ENCODE peak calls at places on chromosomes 5 and 9, in seven cellular contexts. One of them, this sample, is unnamed.

GRCh38 chr5:126716861-126717260 is 60.1 kb upstream of the LMNB1 start:
- DNase-seq in left lung: no peak
- DNase-seq in heart right ventricle: no peak
- DNase-seq in activated B cell treated with CpG ODN at 0.5 μM for 24 hours: no peak
- DNase-seq in IMR-90: no peak
- DNase-seq in heart left ventricle: no peak
- DNase-seq in neural progenitor cell: no peak
- DNase-seq in this sample: no peak

GRCh38 chr5:163993126-163993525 is 487.7 kb downstream of the MAT2B start:
- DNase-seq in left lung: no peak
- DNase-seq in heart right ventricle: no peak
- DNase-seq in activated B cell treated with CpG ODN at 0.5 μM for 24 hours: no peak
- DNase-seq in IMR-90: no peak
- DNase-seq in heart left ventricle: no peak
- DNase-seq in neural progenitor cell: no peak
- DNase-seq in this sample: no peak

GRCh38 chr5:123874600-123875201 is 362.7 kb downstream of the CSNK1G3 start:
- DNase-seq in left lung: no peak
- DNase-seq in heart right ventricle: no peak
- DNase-seq in activated B cell treated with CpG ODN at 0.5 μM for 24 hours: no peak
- DNase-seq in IMR-90: peak
- DNase-seq in heart left ventricle: no peak
- DNase-seq in neural progenitor cell: peak
- DNase-seq in this sample: no peak

GRCh38 chr5:156920042-156920860 is 42.8 kb downstream of the TIMD4 start:
- DNase-seq in left lung: no peak
- DNase-seq in heart right ventricle: no peak
- DNase-seq in activated B cell treated with CpG ODN at 0.5 μM for 24 hours: no peak
- DNase-seq in IMR-90: no peak
- DNase-seq in heart left ventricle: no peak
- DNase-seq in neural progenitor cell: peak
- DNase-seq in this sample: no peak

GRCh38 chr5:41418220-41419031 is 92.0 kb downstream of the PLCXD3 start:
- DNase-seq in left lung: no peak
- DNase-seq in heart right ventricle: no peak
- DNase-seq in activated B cell treated with CpG ODN at 0.5 μM for 24 hours: no peak
- DNase-seq in IMR-90: peak
- DNase-seq in heart left ventricle: peak
- DNase-seq in neural progenitor cell: peak
- DNase-seq in this sample: no peak

GRCh38 chr5:160462167-160462566 is 40.5 kb downstream of the PTTG1 start:
- DNase-seq in left lung: no peak
- DNase-seq in heart right ventricle: no peak
- DNase-seq in activated B cell treated with CpG ODN at 0.5 μM for 24 hours: no peak
- DNase-seq in IMR-90: no peak
- DNase-seq in heart left ventricle: no peak
- DNase-seq in neural progenitor cell: no peak
- DNase-seq in this sample: no peak

GRCh38 chr9:127154003-127154389 is 31.6 kb upstream of the ANGPTL2 start:
- DNase-seq in left lung: no peak
- DNase-seq in heart right ventricle: no peak
- DNase-seq in activated B cell treated with CpG ODN at 0.5 μM for 24 hours: no peak
- DNase-seq in IMR-90: no peak
- DNase-seq in heart left ventricle: no peak
- DNase-seq in neural progenitor cell: no peak
- DNase-seq in this sample: no peak

GRCh38 chr5:10301842-10302610 is 5.7 kb downstream of the CMBL start:
- DNase-seq in left lung: peak
- DNase-seq in heart right ventricle: peak
- DNase-seq in activated B cell treated with CpG ODN at 0.5 μM for 24 hours: no peak
- DNase-seq in IMR-90: no peak
- DNase-seq in heart left ventricle: peak
- DNase-seq in neural progenitor cell: no peak
- DNase-seq in this sample: no peak

GRCh38 chr5:104344809-104345512 is 782.4 kb upstream of the NUDT12 start:
- DNase-seq in left lung: no peak
- DNase-seq in heart right ventricle: no peak
- DNase-seq in activated B cell treated with CpG ODN at 0.5 μM for 24 hours: no peak
- DNase-seq in IMR-90: peak
- DNase-seq in heart left ventricle: no peak
- DNase-seq in neural progenitor cell: peak
- DNase-seq in this sample: no peak

GRCh38 chr9:109317311-109317978 is 3.4 kb downstream of the EPB41L4B start:
- DNase-seq in left lung: no peak
- DNase-seq in heart right ventricle: no peak
- DNase-seq in activated B cell treated with CpG ODN at 0.5 μM for 24 hours: no peak
- DNase-seq in IMR-90: no peak
- DNase-seq in heart left ventricle: no peak
- DNase-seq in neural progenitor cell: peak
- DNase-seq in this sample: no peak

GRCh38 chr5:157598350-157598936 is 22.9 kb upstream of the ADAM19 start:
- DNase-seq in left lung: no peak
- DNase-seq in heart right ventricle: no peak
- DNase-seq in activated B cell treated with CpG ODN at 0.5 μM for 24 hours: no peak
- DNase-seq in IMR-90: no peak
- DNase-seq in heart left ventricle: no peak
- DNase-seq in neural progenitor cell: no peak
- DNase-seq in this sample: no peak

GRCh38 chr5:111734013-111734412 is 23.0 kb downstream of the NREP start:
- DNase-seq in left lung: no peak
- DNase-seq in heart right ventricle: no peak
- DNase-seq in activated B cell treated with CpG ODN at 0.5 μM for 24 hours: no peak
- DNase-seq in IMR-90: peak
- DNase-seq in heart left ventricle: no peak
- DNase-seq in neural progenitor cell: no peak
- DNase-seq in this sample: no peak

GRCh38 chr5:142716963-142717362 is 31.1 kb upstream of the FGF1 start:
- DNase-seq in left lung: peak
- DNase-seq in heart right ventricle: peak
- DNase-seq in activated B cell treated with CpG ODN at 0.5 μM for 24 hours: no peak
- DNase-seq in IMR-90: peak
- DNase-seq in heart left ventricle: peak
- DNase-seq in neural progenitor cell: peak
- DNase-seq in this sample: no peak

GRCh38 chr9:127714916-127715442 is 484 bp downstream of the PTRH1 start:
- DNase-seq in left lung: no peak
- DNase-seq in heart right ventricle: peak
- DNase-seq in activated B cell treated with CpG ODN at 0.5 μM for 24 hours: peak
- DNase-seq in IMR-90: no peak
- DNase-seq in heart left ventricle: no peak
- DNase-seq in neural progenitor cell: peak
- DNase-seq in this sample: no peak

GRCh38 chr9:82781965-82782392 is 281.0 kb downstream of the RASEF start:
- DNase-seq in left lung: no peak
- DNase-seq in heart right ventricle: no peak
- DNase-seq in activated B cell treated with CpG ODN at 0.5 μM for 24 hours: no peak
- DNase-seq in IMR-90: no peak
- DNase-seq in heart left ventricle: no peak
- DNase-seq in neural progenitor cell: no peak
- DNase-seq in this sample: no peak

GRCh38 chr9:99345936-99346335 is 123.9 kb downstream of the SEC61B start:
- DNase-seq in left lung: no peak
- DNase-seq in heart right ventricle: no peak
- DNase-seq in activated B cell treated with CpG ODN at 0.5 μM for 24 hours: no peak
- DNase-seq in IMR-90: peak
- DNase-seq in heart left ventricle: no peak
- DNase-seq in neural progenitor cell: no peak
- DNase-seq in this sample: no peak

GRCh38 chr5:145347026-145347616 is 488.0 kb downstream of the PRELID2 start:
- DNase-seq in left lung: no peak
- DNase-seq in heart right ventricle: no peak
- DNase-seq in activated B cell treated with CpG ODN at 0.5 μM for 24 hours: no peak
- DNase-seq in IMR-90: peak
- DNase-seq in heart left ventricle: no peak
- DNase-seq in neural progenitor cell: peak
- DNase-seq in this sample: no peak

GRCh38 chr5:154276236-154276792 is 85.8 kb downstream of the GALNT10 start:
- DNase-seq in left lung: no peak
- DNase-seq in heart right ventricle: no peak
- DNase-seq in activated B cell treated with CpG ODN at 0.5 μM for 24 hours: no peak
- DNase-seq in IMR-90: no peak
- DNase-seq in heart left ventricle: no peak
- DNase-seq in neural progenitor cell: no peak
- DNase-seq in this sample: no peak

GRCh38 chr9:5586391-5586802 is 42.5 kb upstream of the RIC1 start:
- DNase-seq in left lung: no peak
- DNase-seq in heart right ventricle: no peak
- DNase-seq in activated B cell treated with CpG ODN at 0.5 μM for 24 hours: no peak
- DNase-seq in IMR-90: peak
- DNase-seq in heart left ventricle: no peak
- DNase-seq in neural progenitor cell: no peak
- DNase-seq in this sample: no peak

GRCh38 chr9:130578865-130579737 is at the start of gene FUBP3:
- DNase-seq in left lung: peak
- DNase-seq in heart right ventricle: peak
- DNase-seq in activated B cell treated with CpG ODN at 0.5 μM for 24 hours: peak
- DNase-seq in IMR-90: peak
- DNase-seq in heart left ventricle: peak
- DNase-seq in neural progenitor cell: peak
- DNase-seq in this sample: peak

GRCh38 chr9:135796784-135797462 is 94.9 kb downstream of the KCNT1 start:
- DNase-seq in left lung: no peak
- DNase-seq in heart right ventricle: no peak
- DNase-seq in activated B cell treated with CpG ODN at 0.5 μM for 24 hours: no peak
- DNase-seq in IMR-90: no peak
- DNase-seq in heart left ventricle: no peak
- DNase-seq in neural progenitor cell: no peak
- DNase-seq in this sample: no peak

GRCh38 chr5:176596689-176597416 is 13.1 kb downstream of the GPRIN1 start:
- DNase-seq in left lung: no peak
- DNase-seq in heart right ventricle: peak
- DNase-seq in activated B cell treated with CpG ODN at 0.5 μM for 24 hours: peak
- DNase-seq in IMR-90: no peak
- DNase-seq in heart left ventricle: peak
- DNase-seq in neural progenitor cell: peak
- DNase-seq in this sample: no peak

GRCh38 chr5:176596069-176596656 is 13.8 kb downstream of the GPRIN1 start:
- DNase-seq in left lung: no peak
- DNase-seq in heart right ventricle: no peak
- DNase-seq in activated B cell treated with CpG ODN at 0.5 μM for 24 hours: no peak
- DNase-seq in IMR-90: no peak
- DNase-seq in heart left ventricle: no peak
- DNase-seq in neural progenitor cell: no peak
- DNase-seq in this sample: no peak

GRCh38 chr5:176594554-176594953 is 15.4 kb downstream of the GPRIN1 start:
- DNase-seq in left lung: no peak
- DNase-seq in heart right ventricle: no peak
- DNase-seq in activated B cell treated with CpG ODN at 0.5 μM for 24 hours: no peak
- DNase-seq in IMR-90: no peak
- DNase-seq in heart left ventricle: no peak
- DNase-seq in neural progenitor cell: no peak
- DNase-seq in this sample: no peak

GRCh38 chr5:176595386-176595943 is 14.5 kb downstream of the GPRIN1 start:
- DNase-seq in left lung: no peak
- DNase-seq in heart right ventricle: no peak
- DNase-seq in activated B cell treated with CpG ODN at 0.5 μM for 24 hours: no peak
- DNase-seq in IMR-90: no peak
- DNase-seq in heart left ventricle: no peak
- DNase-seq in neural progenitor cell: no peak
- DNase-seq in this sample: no peak

GRCh38 chr5:176597417-176598389 is 12.3 kb downstream of the GPRIN1 start:
- DNase-seq in left lung: no peak
- DNase-seq in heart right ventricle: no peak
- DNase-seq in activated B cell treated with CpG ODN at 0.5 μM for 24 hours: no peak
- DNase-seq in IMR-90: no peak
- DNase-seq in heart left ventricle: no peak
- DNase-seq in neural progenitor cell: no peak
- DNase-seq in this sample: no peak
- TF ChIP-seq CTCF in left lung: no peak
- TF ChIP-seq CTCF in heart right ventricle: no peak
- TF ChIP-seq CTCF in activated B cell treated with CpG ODN at 0.5 μM for 24 hours: no peak
- TF ChIP-seq CTCF in IMR-90: no peak
- TF ChIP-seq CTCF in heart left ventricle: no peak
- TF ChIP-seq CTCF in neural progenitor cell: no peak
- TF ChIP-seq CTCF in this sample: no peak

GRCh38 chr9:34332370-34332964 is 3.1 kb downstream of the NUDT2 start:
- DNase-seq in left lung: no peak
- DNase-seq in heart right ventricle: no peak
- DNase-seq in activated B cell treated with CpG ODN at 0.5 μM for 24 hours: no peak
- DNase-seq in IMR-90: peak
- DNase-seq in heart left ventricle: no peak
- DNase-seq in neural progenitor cell: peak
- DNase-seq in this sample: no peak
- TF ChIP-seq CTCF in left lung: no peak
- TF ChIP-seq CTCF in heart right ventricle: peak
- TF ChIP-seq CTCF in activated B cell treated with CpG ODN at 0.5 μM for 24 hours: no peak
- TF ChIP-seq CTCF in IMR-90: peak
- TF ChIP-seq CTCF in heart left ventricle: peak
- TF ChIP-seq CTCF in neural progenitor cell: peak
- TF ChIP-seq CTCF in this sample: no peak

DNA sequence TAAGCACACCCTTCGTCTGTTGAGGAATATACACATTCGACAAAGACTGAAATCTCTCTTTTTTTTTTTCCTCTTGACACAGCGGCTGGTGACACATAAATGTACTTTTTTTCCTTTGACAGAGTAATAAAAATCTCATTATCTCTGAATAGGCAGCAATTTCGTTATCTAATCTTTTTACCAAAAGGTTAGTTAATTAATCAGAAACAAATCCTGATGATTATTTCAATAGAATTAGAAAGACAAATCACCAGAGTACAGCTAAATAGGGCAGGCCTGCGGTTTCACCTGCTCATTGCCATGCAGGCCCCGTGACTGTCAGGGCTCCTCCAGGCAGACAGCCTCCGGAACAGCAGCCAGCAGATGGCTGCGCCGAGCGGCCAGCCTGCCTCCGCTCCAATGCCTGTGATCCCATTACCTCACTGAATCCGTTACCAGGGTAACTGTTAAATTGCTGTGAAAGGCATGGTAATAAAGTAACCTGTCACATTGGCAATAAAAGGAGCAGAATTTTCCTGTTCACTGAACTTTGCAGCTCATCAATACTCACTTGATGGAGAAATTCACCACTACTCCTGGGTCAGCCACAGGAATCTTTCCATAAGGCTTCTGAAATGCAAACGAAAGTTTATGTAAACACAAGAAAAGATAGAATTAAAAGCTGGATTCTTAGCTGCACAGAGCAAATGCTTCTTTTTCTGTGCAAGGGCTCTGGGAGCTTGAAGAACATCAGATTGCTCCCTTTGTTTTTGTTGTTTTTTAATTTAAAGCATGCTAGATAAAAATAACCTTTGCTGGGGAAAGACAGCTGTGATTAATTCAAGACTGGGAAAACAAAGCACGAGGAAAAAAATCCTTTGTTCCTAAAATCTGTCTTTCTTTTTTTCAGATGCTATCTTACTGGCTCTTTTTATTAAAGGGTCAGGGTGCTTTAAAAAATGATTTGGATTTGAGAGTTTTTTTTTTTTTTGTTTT is 666.4 kb upstream of the ZNF608 start:
- DNase-seq in left lung: peak
- DNase-seq in heart right ventricle: peak
- DNase-seq in activated B cell treated with CpG ODN at 0.5 μM for 24 hours: peak
- DNase-seq in IMR-90: peak
- DNase-seq in heart left ventricle: peak
- DNase-seq in neural progenitor cell: peak
- DNase-seq in this sample: peak
- TF ChIP-seq CTCF in left lung: peak
- TF ChIP-seq CTCF in heart right ventricle: peak
- TF ChIP-seq CTCF in activated B cell treated with CpG ODN at 0.5 μM for 24 hours: no peak
- TF ChIP-seq CTCF in IMR-90: peak
- TF ChIP-seq CTCF in heart left ventricle: peak
- TF ChIP-seq CTCF in neural progenitor cell: peak
- TF ChIP-seq CTCF in this sample: no peak

GRCh38 chr5:84148651-84149050 is 236.0 kb downstream of the EDIL3 start:
- DNase-seq in left lung: no peak
- DNase-seq in heart right ventricle: no peak
- DNase-seq in activated B cell treated with CpG ODN at 0.5 μM for 24 hours: no peak
- DNase-seq in IMR-90: no peak
- DNase-seq in heart left ventricle: no peak
- DNase-seq in neural progenitor cell: no peak
- DNase-seq in this sample: no peak

GRCh38 chr5:84149094-84149493 is 235.6 kb downstream of the EDIL3 start:
- DNase-seq in left lung: no peak
- DNase-seq in heart right ventricle: no peak
- DNase-seq in activated B cell treated with CpG ODN at 0.5 μM for 24 hours: no peak
- DNase-seq in IMR-90: no peak
- DNase-seq in heart left ventricle: no peak
- DNase-seq in neural progenitor cell: peak
- DNase-seq in this sample: no peak
- TF ChIP-seq CTCF in left lung: no peak
- TF ChIP-seq CTCF in heart right ventricle: no peak
- TF ChIP-seq CTCF in activated B cell treated with CpG ODN at 0.5 μM for 24 hours: no peak
- TF ChIP-seq CTCF in IMR-90: no peak
- TF ChIP-seq CTCF in heart left ventricle: no peak
- TF ChIP-seq CTCF in neural progenitor cell: no peak
- TF ChIP-seq CTCF in this sample: no peak